ENCODE peak calls at places on chromosome 19, in nine cellular contexts. N, V, W, I, H, E, A, B and J are unnamed samples.

GRCh38 chr19:45137179-45137761 is 23.5 kb downstream of the NKPD1 start:
- DNase-seq in I (no peak), A (no peak), W (no peak), E (no peak), H (no peak), B (no peak), N (no peak), V (no peak), J (no peak)

GRCh38 chr19:53945441-53945840 is 17.3 kb upstream of the CACNG8 start:
- DNase-seq in I (no peak), N (peak), E (no peak), H (no peak), B (peak), W (no peak), A (no peak), V (no peak), J (no peak)

GRCh38 chr19:8302734-8303133 is 5.4 kb downstream of the CD320 start:
- DNase-seq in B (no peak), I (no peak), E (no peak), W (no peak), V (no peak), A (no peak), H (no peak), N (no peak), J (peak)

GRCh38 chr19:49921871-49922755 is 6.9 kb upstream of the ATF5 start:
- DNase-seq in N (peak), V (no peak), E (no peak), W (no peak), B (no peak), H (no peak), I (no peak), A (peak), J (no peak)

GRCh38 chr19:42942187-42942789 is 5.3 kb upstream of the PSG7 start:
- DNase-seq in B (peak), W (no peak), I (peak), H (no peak), E (no peak), V (no peak), N (peak), A (no peak), J (no peak)

GRCh38 chr19:37654833-37655688 is at the start of gene ZFP30:
- DNase-seq in A (peak), N (peak), B (peak), V (peak), E (peak), I (peak), W (peak), H (peak), J (peak)

GRCh38 chr19:40312533-40312932 is 27.4 kb upstream of the AKT2 start:
- DNase-seq in B (peak), H (no peak), I (peak), W (no peak), N (no peak), A (no peak), V (no peak), E (no peak), J (peak)

GRCh38 chr19:15177269-15178116 is 23.3 kb downstream of the NOTCH3 start:
- DNase-seq in W (peak), A (peak), I (peak), V (no peak), H (peak), N (peak), E (peak), B (peak), J (peak)

GRCh38 chr19:51687791-51688664 is 5.1 kb upstream of the SPACA6 start:
- DNase-seq in V (no peak), I (no peak), A (peak), N (peak), W (peak), E (no peak), H (no peak), B (peak), J (peak)

GRCh38 chr19:3336680-3337523 is 29.5 kb upstream of the NFIC start:
- DNase-seq in B (no peak), N (peak), H (no peak), E (no peak), W (peak), A (peak), I (no peak), V (no peak), J (peak)

GRCh38 chr19:6713773-6714692 is 6.4 kb downstream of the C3 start:
- DNase-seq in N (no peak), H (no peak), V (no peak), I (no peak), B (no peak), W (no peak), A (peak), E (no peak), J (peak)

GRCh38 chr19:958967-959685 is 25.0 kb upstream of the WDR18 start:
- DNase-seq in H (no peak), I (peak), B (no peak), E (no peak), V (no peak), A (no peak), N (peak), W (peak), J (no peak)

GRCh38 chr19:38265213-38265861 is 964 bp downstream of the SPINT2 start:
- DNase-seq in H (no peak), E (no peak), A (peak), B (peak), I (no peak), V (no peak), W (peak), N (peak), J (no peak)

GRCh38 chr19:10335149-10336053 is 2.1 kb upstream of the RAVER1 start:
- DNase-seq in H (no peak), I (no peak), B (peak), W (no peak), E (no peak), V (no peak), N (no peak), A (no peak), J (no peak)

GRCh38 chr19:18629166-18630088 is 7.4 kb upstream of the KLHL26 start:
- DNase-seq in B (no peak), N (peak), E (no peak), W (no peak), H (no peak), I (no peak), A (peak), V (no peak), J (no peak)

GRCh38 chr19:34985249-34986022 is 14.7 kb upstream of the GRAMD1A start:
- DNase-seq in I (peak), W (no peak), E (no peak), N (peak), V (no peak), A (peak), B (peak), H (no peak), J (no peak)

GRCh38 chr19:30799854-30800755 is 427.9 kb downstream of the ZNF536 start:
- DNase-seq in V (no peak), N (no peak), W (peak), H (no peak), B (peak), E (no peak), A (no peak), I (peak), J (no peak)

GRCh38 chr19:31349160-31349881 is at the start of gene TSHZ3:
- DNase-seq in E (no peak), N (peak), W (peak), B (peak), I (peak), A (peak), H (peak), V (peak), J (peak)

GRCh38 chr19:29375429-29376093 is 150.2 kb upstream of the VSTM2B start:
- DNase-seq in H (no peak), E (no peak), N (no peak), V (no peak), A (no peak), I (no peak), B (no peak), W (no peak), J (peak)

GRCh38 chr19:29365836-29366417 is 153.0 kb upstream of the UQCRFS1 start:
- DNase-seq in I (no peak), E (no peak), V (no peak), H (no peak), N (no peak), A (no peak), B (no peak), W (no peak), J (no peak)

GRCh38 chr19:39696418-39696817 is 7.9 kb upstream of the LGALS14 start:
- DNase-seq in A (no peak), H (no peak), V (no peak), N (no peak), I (no peak), E (no peak), W (no peak), B (no peak), J (no peak)

GRCh38 chr19:3338541-3339181 is 27.7 kb upstream of the NFIC start:
- DNase-seq in E (no peak), B (no peak), I (peak), V (no peak), N (no peak), H (peak), W (no peak), A (peak), J (no peak)

GRCh38 chr19:4536798-4537197 is 1.8 kb upstream of the PLIN5 start:
- DNase-seq in I (no peak), A (no peak), W (no peak), B (no peak), N (no peak), E (no peak), V (no peak), H (no peak), J (no peak)

GRCh38 chr19:12126707-12127106 is 13.4 kb downstream of the ZNF20 start:
- DNase-seq in H (no peak), N (peak), A (no peak), B (peak), I (peak), W (no peak), V (no peak), E (no peak), J (no peak)

GRCh38 chr19:37007587-37008220 is 70.5 kb upstream of the ZNF420 start:
- DNase-seq in E (no peak), A (peak), B (peak), I (peak), H (no peak), V (peak), N (peak), W (no peak), J (peak)

GRCh38 chr19:5800361-5801270 is 4.3 kb upstream of the NRTN start:
- DNase-seq in A (no peak), H (no peak), N (no peak), V (no peak), E (no peak), W (peak), I (no peak), B (no peak), J (no peak)

GRCh38 chr19:1503089-1503924 is 9.5 kb downstream of the ADAMTSL5 start:
- DNase-seq in W (peak), N (peak), H (peak), E (peak), B (peak), A (no peak), V (no peak), I (peak), J (peak)